ENCODE peak calls at places on chromosomes 4 and X, in five cellular contexts. J is ovary; R is CD8-positive, alpha-beta T cell; D is CD8-positive, alpha-beta memory T cell; W is suprapubic skin. A is an unnamed sample. For H3K4me1 and H3K36me3, the result is how much of the 10 kb centered on the place peaks cover.

GRCh38 chrX:109847257-109848187 is 114.5 kb upstream of the ACSL4 start:
- DNase-seq in R (no peak), J (peak), W (no peak), D (no peak), A (no peak)

GRCh38 chr4:3484057-3484973 is 21.2 kb downstream of the DOK7 start:
- DNase-seq in R (no peak), D (no peak), J (no peak), W (no peak), A (peak)

GRCh38 chr4:8414377-8414776 is 26.1 kb downstream of the ACOX3 start:
- DNase-seq in R (peak), W (no peak), J (no peak), D (no peak), A (no peak)

GRCh38 chr4:24856586-24856985 is 56.3 kb downstream of the CCDC149 start:
- DNase-seq in W (no peak), J (no peak), D (no peak), R (no peak), A (peak)

GRCh38 chr4:186699298-186699697 is 24.4 kb downstream of the FAT1 start:
- DNase-seq in R (no peak), D (no peak), J (no peak), W (no peak), A (no peak)

GRCh38 chr4:39043058-39043696 is 11.0 kb upstream of the TMEM156 start:
- DNase-seq in W (no peak), D (no peak), J (no peak), R (no peak), A (no peak)

GRCh38 chrX:9062621-9063020 is 28.7 kb upstream of the FAM9B start:
- DNase-seq in J (no peak), D (no peak), R (no peak), W (no peak), A (no peak)

GRCh38 chrX:124239911-124240310 is 92.5 kb upstream of the TEX13D start:
- DNase-seq in D (no peak), R (no peak), J (no peak), W (no peak), A (no peak)

GRCh38 chr4:77188498-77189187 is 31.6 kb downstream of the CCNG2 start:
- DNase-seq in R (no peak), J (no peak), D (no peak), W (no peak), A (no peak)

GRCh38 chr4:20868108-20868507 is 167.8 kb downstream of the PACRGL start:
- DNase-seq in D (no peak), R (no peak), J (no peak), W (no peak), A (no peak)

GRCh38 chrX:124665878-124666425 is 319.6 kb downstream of the SH2D1A start:
- DNase-seq in R (no peak), W (no peak), J (no peak), D (no peak), A (no peak)

GRCh38 chr4:2281575-2282343 is 19.9 kb upstream of the MXD4 start:
- DNase-seq in D (peak), W (no peak), R (peak), J (no peak), A (no peak)

GRCh38 chr4:108247511-108248088 is 78.9 kb upstream of the LEF1 start:
- DNase-seq in J (no peak), W (no peak), R (no peak), D (no peak), A (no peak)

GRCh38 chrX:117633277-117633676 is 483.3 kb downstream of the KLHL13 start:
- DNase-seq in J (no peak), R (no peak), D (no peak), W (no peak), A (no peak)

GRCh38 chrX:117628381-117628780 is 488.2 kb downstream of the KLHL13 start:
- DNase-seq in D (no peak), J (no peak), R (no peak), W (no peak), A (no peak)
- H3K27ac ChIP-seq in D (no peak), J (no peak), R (no peak), W (no peak), A (no peak)

GRCh38 chr4:99151452-99151851 is 7.4 kb upstream of the ADH4 start:
- DNase-seq in J (no peak), R (no peak), D (no peak), W (no peak), A (no peak)

GRCh38 chr4:99154658-99155342 is 10.7 kb upstream of the ADH4 start:
- DNase-seq in D (no peak), J (no peak), R (no peak), W (no peak), A (no peak)

GRCh38 chr4:99149620-99150019 is 5.5 kb upstream of the ADH4 start:
- DNase-seq in J (no peak), R (no peak), D (no peak), W (no peak), A (no peak)

GRCh38 chr4:99148545-99148944 is 4.4 kb upstream of the ADH4 start:
- DNase-seq in R (no peak), D (no peak), J (no peak), W (no peak), A (no peak)

DNA sequence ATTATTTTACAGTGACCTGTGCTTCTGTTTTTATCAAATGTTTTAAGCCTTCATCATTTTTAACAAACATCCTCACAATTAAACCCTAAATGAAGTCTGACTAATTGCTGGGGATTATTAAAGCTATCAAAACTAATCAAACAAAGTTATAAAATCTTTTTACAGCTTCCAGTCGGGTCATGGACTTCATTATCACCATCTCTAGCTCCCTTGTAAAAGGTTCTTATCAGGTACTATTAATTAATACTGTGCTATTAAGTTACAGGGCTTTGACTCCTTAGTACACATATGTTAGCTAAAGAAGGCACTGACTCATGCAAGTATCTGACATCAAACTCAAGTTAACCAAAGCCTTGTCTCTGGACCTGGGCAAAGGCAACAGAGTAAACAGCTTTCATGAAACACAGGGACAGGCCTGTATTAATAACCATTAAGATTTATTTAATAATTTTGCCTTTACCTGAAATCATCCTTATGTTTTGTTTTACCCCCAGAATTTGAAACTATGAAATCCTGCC is 7.9 kb upstream of the ADH4 start:
- DNase-seq in W (no peak), R (no peak), J (no peak), D (no peak), A (no peak)
- H3K4me1 ChIP-seq in W (under half), R (under half), J (under half), D (under half), A (under half)

DNA sequence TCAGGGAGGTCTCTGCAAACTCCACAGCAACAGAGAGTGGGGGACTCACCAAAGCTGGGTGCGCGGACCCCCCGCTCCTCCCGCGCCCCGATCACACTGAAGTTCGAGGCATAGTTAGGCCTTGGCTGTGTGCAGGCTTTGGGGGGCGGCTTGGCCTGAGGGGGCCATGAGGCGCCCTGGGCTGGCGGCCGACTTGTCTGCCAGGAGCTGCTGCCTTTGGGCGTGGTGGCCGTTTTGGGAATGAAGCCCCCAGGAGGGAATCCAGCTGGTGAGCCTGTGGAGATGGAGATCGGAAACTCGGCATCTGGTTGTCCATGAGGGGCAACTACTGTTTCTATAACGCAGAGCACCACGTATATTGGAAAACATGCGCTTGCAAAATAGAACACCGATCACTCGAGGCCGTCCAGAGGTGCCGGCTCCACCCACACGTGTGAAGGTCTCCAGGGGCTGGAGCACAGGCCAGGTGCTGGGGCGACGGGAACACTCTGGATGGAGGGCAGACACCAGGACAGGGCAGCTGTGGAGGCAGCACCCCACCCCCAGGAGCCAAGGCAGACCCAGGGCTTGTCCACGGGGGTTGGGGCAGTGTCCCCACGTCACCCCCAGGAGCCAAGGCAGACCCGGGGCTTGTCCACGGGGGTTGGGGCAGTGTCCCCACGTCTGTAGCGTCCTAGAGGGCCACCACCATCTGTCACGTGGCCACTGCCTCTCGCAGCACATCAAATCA is 25.9 kb upstream of the CPLX1 start:
- DNase-seq in J (no peak), W (no peak), R (no peak), D (no peak), A (no peak)
- H3K36me3 ChIP-seq in J (under half), W (half or more), R (under half), D (under half), A (under half)

GRCh38 chrX:48714573-48714972 is 18.0 kb downstream of the SUV39H1 start:
- DNase-seq in D (peak), J (no peak), W (no peak), R (no peak), A (no peak)
- H3K27ac ChIP-seq in D (peak), J (no peak), W (no peak), R (peak), A (no peak)

DNA sequence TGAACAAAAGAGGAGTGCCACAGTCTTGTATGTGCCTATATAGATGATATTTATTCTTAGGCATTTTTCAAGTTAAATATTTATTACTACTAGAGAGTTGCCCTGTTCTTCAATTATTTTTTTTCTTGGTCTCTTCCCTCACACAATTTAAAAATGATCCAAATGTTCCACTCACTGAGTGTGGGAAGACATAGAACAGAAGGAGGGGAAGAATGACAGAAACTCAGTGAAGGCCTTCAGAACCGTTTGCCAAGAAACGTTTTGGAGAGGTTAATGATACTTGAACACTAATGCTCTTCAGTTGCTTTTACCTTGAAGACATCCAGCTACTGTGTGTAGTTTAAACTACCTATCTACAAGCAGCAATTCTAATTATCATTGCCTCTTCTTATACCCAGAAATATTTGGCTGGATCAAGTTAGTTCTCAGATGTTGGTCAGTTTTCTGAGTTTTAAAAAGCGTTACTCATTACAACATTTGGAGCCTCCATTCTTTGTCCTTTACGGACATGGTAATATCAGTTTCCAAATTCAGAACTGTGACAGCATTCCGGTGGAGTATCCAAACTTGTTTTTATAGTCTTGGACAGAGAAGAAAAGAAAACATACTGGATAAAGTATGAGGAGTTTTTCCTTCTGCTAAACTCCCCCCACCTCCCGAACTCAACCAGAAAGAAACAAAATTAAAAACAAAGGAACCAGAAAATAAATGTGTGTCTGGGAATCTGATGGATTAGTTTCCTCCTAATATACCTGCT is 389.7 kb downstream of the SPRY1 start:
- DNase-seq in R (no peak), W (no peak), D (no peak), J (no peak), A (no peak)
- H3K4me1 ChIP-seq in R (under half), W (under half), D (under half), J (under half), A (under half)

DNA sequence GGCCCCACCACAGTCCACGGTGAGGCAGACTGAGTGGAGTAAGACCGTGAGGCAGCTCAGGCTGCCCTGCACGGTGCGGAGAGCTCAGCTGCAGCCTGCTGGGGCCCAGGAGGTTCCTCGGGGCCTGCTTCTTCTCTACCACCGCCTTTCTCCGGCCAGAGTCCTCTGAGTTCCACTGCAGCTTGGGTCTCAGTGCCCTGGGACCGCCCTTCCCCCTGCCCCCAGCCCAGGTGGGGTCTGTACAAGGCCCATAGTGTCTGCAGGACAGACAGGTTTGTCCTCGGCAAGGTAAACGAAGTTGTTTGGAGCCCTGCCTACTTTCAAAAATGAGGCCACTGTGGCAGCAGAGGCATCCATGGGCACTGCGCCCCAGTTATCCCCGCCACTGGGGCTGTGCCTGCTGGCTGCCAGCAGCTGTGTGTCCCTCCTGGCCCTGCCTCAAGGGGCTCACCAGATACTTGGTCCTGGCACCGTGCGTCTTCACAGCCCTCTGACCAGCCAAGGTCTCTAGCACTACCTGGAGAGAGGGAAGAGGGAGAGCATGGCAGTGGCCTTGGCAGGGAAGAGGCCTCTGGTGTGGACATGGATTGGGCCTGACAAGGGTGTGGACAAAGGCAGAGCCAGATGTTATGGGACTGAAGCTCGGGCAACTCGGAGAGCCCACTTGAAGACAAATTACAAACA is 4.0 kb downstream of the IRAK1 start:
- DNase-seq in D (no peak), W (no peak), J (no peak), R (no peak), A (no peak)
- H3K36me3 ChIP-seq in D (under half), W (under half), J (under half), R (under half), A (under half)

A was measured in thoracic aorta.